ENCODE peak calls at places on chromosomes 7 and 10, in ten cellular contexts. Q, O, R, G, D, F, W, V, Z and N are unnamed samples. For H3K9me3 and H3K4me1, the result is how much of the 10 kb centered on the place peaks cover.

GRCh38 chr7:151634643-151635042 is 114.9 kb upstream of the RHEB start:
- DNase-seq in Q (no peak), G (no peak), D (no peak), W (no peak), Z (no peak), F (no peak), R (no peak), O (no peak), V (no peak), N (no peak)

GRCh38 chr7:142110098-142110497 is 1.4 kb upstream of the MGAM2 start:
- DNase-seq in D (no peak), G (no peak), F (no peak), O (no peak), W (no peak), V (no peak), Z (no peak), Q (no peak), R (no peak), N (no peak)

GRCh38 chr10:79984851-79985250 is 35.9 kb upstream of the SFTPD start:
- DNase-seq in W (no peak), R (no peak), Z (no peak), F (peak), G (no peak), O (no peak), Q (no peak), V (no peak), D (peak), N (no peak)

GRCh38 chr10:74394416-74394969 is 243.5 kb downstream of the ADK start:
- DNase-seq in V (no peak), D (no peak), O (no peak), R (no peak), W (no peak), F (no peak), G (no peak), Z (no peak), Q (no peak), N (no peak)

GRCh38 chr7:23247101-23247601 is 576 bp downstream of the GPNMB start:
- DNase-seq in O (no peak), Z (no peak), V (no peak), W (no peak), G (no peak), R (no peak), F (no peak), D (no peak), Q (no peak), N (no peak)

GRCh38 chr7:127021019-127021738 is 231.6 kb downstream of the GRM8 start:
- DNase-seq in W (no peak), R (no peak), D (no peak), G (no peak), Z (no peak), V (no peak), O (no peak), Q (no peak), F (no peak), N (no peak)

GRCh38 chr10:126586878-126587277 is 83.6 kb downstream of the C10orf90 start:
- DNase-seq in F (peak), W (no peak), Q (no peak), G (no peak), Z (no peak), O (no peak), V (no peak), D (no peak), R (no peak), N (no peak)

GRCh38 chr10:107498983-107499382 is 334.5 kb upstream of the SORCS1 start:
- DNase-seq in V (no peak), O (no peak), F (no peak), D (no peak), R (no peak), Q (no peak), W (no peak), Z (no peak), G (no peak), N (no peak)

GRCh38 chr7:17552952-17553351 is 254.5 kb downstream of the AHR start:
- DNase-seq in Z (no peak), G (no peak), F (peak), O (no peak), R (no peak), D (no peak), V (no peak), Q (no peak), W (no peak), N (no peak)

GRCh38 chr7:106138776-106139175 is 26.7 kb upstream of the SYPL1 start:
- DNase-seq in O (no peak), F (no peak), G (no peak), Q (no peak), D (no peak), R (no peak), W (no peak), V (no peak), Z (no peak), N (no peak)

GRCh38 chr7:17362439-17363095 is 64.1 kb downstream of the AHR start:
- DNase-seq in Z (no peak), O (no peak), W (no peak), V (no peak), Q (no peak), R (peak), D (no peak), G (no peak), F (no peak), N (no peak)

GRCh38 chr10:86526606-86527005 is 5.0 kb upstream of the WAPL start:
- DNase-seq in Q (no peak), W (no peak), V (no peak), Z (no peak), G (no peak), O (no peak), D (no peak), F (no peak), R (no peak), N (no peak)

GRCh38 chr10:45558406-45558805 is 114.2 kb downstream of the ZFAND4 start:
- DNase-seq in O (no peak), R (no peak), F (no peak), D (no peak), Z (no peak), V (no peak), W (no peak), Q (no peak), G (no peak), N (no peak)

GRCh38 chr7:6121141-6121540 is 90.0 kb downstream of the ANKRD61 start:
- DNase-seq in R (no peak), Z (no peak), Q (no peak), W (no peak), O (no peak), F (peak), D (no peak), G (no peak), V (no peak), N (no peak)

GRCh38 chr10:13184726-13185514 is 23.6 kb downstream of the MCM10 start:
- DNase-seq in W (no peak), Z (no peak), O (no peak), V (no peak), R (no peak), D (peak), G (no peak), Q (no peak), F (no peak), N (no peak)

GRCh38 chr7:130900471-130901076 is 166.6 kb upstream of the KLF14 start:
- DNase-seq in D (no peak), W (no peak), O (no peak), G (no peak), Z (no peak), Q (no peak), R (no peak), F (no peak), V (no peak), N (no peak)

GRCh38 chr7:15684834-15685233 is 1.6 kb downstream of the MEOX2 start:
- DNase-seq in W (no peak), O (peak), Q (no peak), V (no peak), D (no peak), F (no peak), R (no peak), G (peak), Z (no peak), N (no peak)

GRCh38 chr10:124132306-124132705 is 38.9 kb upstream of the CHST15 start:
- DNase-seq in Q (no peak), O (no peak), V (no peak), W (no peak), F (no peak), D (no peak), Z (no peak), R (no peak), G (no peak), N (no peak)

GRCh38 chr7:135300913-135301765 is 67.5 kb downstream of the STRA8 start:
- DNase-seq in W (no peak), O (no peak), Q (no peak), G (no peak), R (no peak), F (peak), Z (no peak), D (no peak), V (no peak), N (no peak)

GRCh38 chr10:112141297-112141696 is 42.3 kb downstream of the GPAM start:
- DNase-seq in F (no peak), D (no peak), V (no peak), G (no peak), Q (no peak), R (no peak), O (no peak), W (no peak), Z (no peak), N (no peak)

GRCh38 chr10:77756319-77757232 is 119.0 kb upstream of the KCNMA1 start:
- DNase-seq in R (peak), V (peak), W (no peak), Z (peak), G (no peak), F (peak), O (peak), D (no peak), Q (peak), N (peak)

GRCh38 chr10:44240766-44241165 is 144.1 kb downstream of the CXCL12 start:
- DNase-seq in G (no peak), R (peak), Q (no peak), Z (no peak), V (no peak), W (no peak), D (no peak), O (no peak), F (peak), N (no peak)

GRCh38 chr7:13282377-13282980 is 595.0 kb downstream of the ARL4A start:
- DNase-seq in G (no peak), Q (no peak), D (no peak), V (no peak), F (peak), R (peak), Z (no peak), O (peak), W (no peak), N (no peak)

GRCh38 chr7:82839555-82839954 is 323.1 kb downstream of the PCLO start:
- DNase-seq in F (no peak), V (no peak), Z (no peak), D (no peak), W (no peak), Q (peak), O (no peak), R (peak), G (no peak), N (peak)

GRCh38 chr7:129612112-129613015 is 844 bp downstream of the NRF1 start:
- DNase-seq in G (peak), R (peak), O (peak), Z (peak), W (peak), Q (no peak), F (peak), D (peak), V (peak), N (peak)

GRCh38 chr7:130917669-130918128 is 183.7 kb upstream of the KLF14 start:
- DNase-seq in O (no peak), V (no peak), D (no peak), G (no peak), R (no peak), F (peak), Q (no peak), Z (no peak), W (no peak), N (no peak)

DNA sequence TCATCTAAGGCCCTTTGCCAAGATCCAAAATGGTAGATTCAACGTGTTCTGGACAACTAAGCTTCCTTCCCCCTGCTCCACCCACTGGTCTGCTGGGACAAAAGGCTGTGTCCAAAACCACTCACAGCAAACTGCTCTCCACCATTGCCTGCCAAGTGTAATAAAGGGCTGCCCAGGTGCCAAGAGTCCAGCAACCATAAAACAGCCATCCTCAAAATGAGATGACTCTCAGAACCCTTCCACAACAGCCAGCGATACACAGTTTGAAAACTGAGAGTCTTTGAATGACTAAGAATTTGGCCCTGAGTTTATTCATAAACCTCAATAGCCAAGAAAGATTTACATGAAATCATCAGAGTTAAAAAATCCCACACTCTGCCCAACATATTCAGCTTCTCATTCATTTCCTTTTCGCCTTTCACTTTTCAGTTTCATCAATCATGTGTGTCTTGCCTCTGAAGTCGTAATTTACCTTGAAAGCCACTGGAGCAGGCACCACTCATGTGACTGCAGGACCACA is 658.1 kb upstream of the MGMT start:
- DNase-seq in W (no peak), R (no peak), V (no peak), O (no peak), G (no peak), Z (no peak), F (peak), Q (no peak), D (no peak), N (no peak)
- H3K9me3 ChIP-seq in W (under half), R (under half), V (under half), O (under half), G (under half), Z (under half), F (under half), Q (under half), D (under half), N (under half)

GRCh38 chr10:127887497-127888415 is 5.0 kb downstream of the CLRN3 start:
- DNase-seq in O (no peak), V (peak), D (peak), R (peak), G (no peak), Z (no peak), F (no peak), Q (no peak), W (no peak), N (no peak)

GRCh38 chr10:127892743-127893142 is at the start of gene CLRN3:
- DNase-seq in F (no peak), W (no peak), Z (no peak), Q (no peak), R (no peak), V (peak), D (no peak), G (no peak), O (no peak), N (no peak)

GRCh38 chr10:127890935-127891334 is 1.8 kb downstream of the CLRN3 start:
- DNase-seq in G (no peak), F (no peak), Z (no peak), O (no peak), V (no peak), R (no peak), D (peak), Q (no peak), W (no peak), N (no peak)

GRCh38 chr10:127888526-127889312 is 4.0 kb downstream of the CLRN3 start:
- DNase-seq in D (peak), O (no peak), Z (no peak), G (no peak), R (no peak), V (peak), Q (no peak), F (no peak), W (no peak), N (no peak)

GRCh38 chr10:127889605-127890195 is 3.0 kb downstream of the CLRN3 start:
- DNase-seq in Q (no peak), F (peak), D (peak), W (no peak), G (no peak), R (no peak), O (no peak), V (peak), Z (no peak), N (no peak)
- H3K4me3 ChIP-seq in Q (no peak), F (no peak), D (no peak), W (no peak), G (no peak), R (no peak), O (no peak), V (peak), Z (no peak), N (no peak)

DNA sequence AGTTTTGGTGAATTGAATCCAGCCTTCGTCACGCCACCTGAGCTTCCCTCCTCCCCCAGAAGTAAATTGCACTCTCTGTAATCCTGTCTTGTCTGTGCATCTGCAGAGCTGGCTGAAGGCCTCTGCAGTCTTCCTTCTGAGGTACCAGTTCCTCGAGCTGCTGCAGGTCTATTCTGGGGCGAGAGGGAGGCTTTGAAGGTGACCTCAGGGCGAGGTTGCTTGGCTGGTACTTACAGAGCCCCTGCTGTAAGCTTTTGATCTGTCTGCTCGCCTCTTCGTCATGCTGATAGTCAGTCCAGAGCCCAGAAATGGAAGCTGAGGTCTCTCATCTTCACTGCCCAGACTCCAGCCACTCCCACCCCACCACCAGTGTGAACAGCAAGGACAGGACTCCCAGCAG is 513.5 kb upstream of the FOXK1 start:
- DNase-seq in O (no peak), Q (no peak), F (no peak), D (no peak), W (no peak), G (no peak), R (no peak), Z (no peak), V (no peak), N (no peak)
- H3K4me1 ChIP-seq in O (under half), Q (under half), F (under half), D (under half), W (under half), G (under half), R (under half), Z (under half), V (under half), N (under half)

GRCh38 chr7:157786375-157787274 is 449.8 kb downstream of the DNAJB6 start:
- DNase-seq in F (no peak), W (no peak), Z (no peak), R (no peak), D (no peak), V (no peak), Q (no peak), O (no peak), G (no peak), N (no peak)

GRCh38 chr7:157784114-157784835 is 447.5 kb downstream of the DNAJB6 start:
- DNase-seq in R (no peak), D (no peak), V (no peak), O (peak), Q (no peak), W (no peak), F (peak), G (no peak), Z (no peak), N (no peak)

GRCh38 chr7:157785021-157785441 is 448.2 kb downstream of the DNAJB6 start:
- DNase-seq in Z (no peak), O (no peak), F (peak), D (no peak), G (no peak), Q (no peak), R (no peak), V (no peak), W (no peak), N (no peak)

GRCh38 chr7:157787275-157787701 is 450.5 kb downstream of the DNAJB6 start:
- DNase-seq in F (no peak), W (no peak), G (no peak), D (no peak), R (no peak), V (no peak), Q (no peak), O (no peak), Z (no peak), N (no peak)

GRCh38 chr7:157785486-157786186 is 448.8 kb downstream of the DNAJB6 start:
- DNase-seq in W (no peak), O (no peak), Q (no peak), D (no peak), F (no peak), R (no peak), Z (no peak), G (no peak), V (no peak), N (no peak)
- H3K9me3 ChIP-seq in W (under half), O (under half), Q (under half), D (under half), F (under half), R (under half), Z (under half), G (under half), V (under half), N (under half)

GRCh38 chr7:27179503-27180430 is 5.3 kb downstream of the HOXA11 start:
- DNase-seq in O (peak), F (peak), Q (no peak), R (peak), Z (peak), V (peak), G (peak), W (peak), D (peak), N (peak)

GRCh38 chr7:27178366-27178765 is 4.2 kb upstream of the HOXA10 start:
- DNase-seq in Q (no peak), W (no peak), F (no peak), Z (no peak), D (no peak), O (no peak), R (no peak), G (no peak), V (no peak), N (no peak)

GRCh38 chr7:27180431-27181175 is 4.4 kb downstream of the HOXA11 start:
- DNase-seq in W (no peak), R (no peak), G (peak), O (no peak), V (no peak), F (no peak), D (no peak), Z (no peak), Q (no peak), N (no peak)

GRCh38 chr7:27177795-27178320 is 3.7 kb upstream of the HOXA10 start:
- DNase-seq in O (no peak), F (no peak), Z (no peak), G (no peak), D (no peak), V (no peak), R (no peak), Q (no peak), W (no peak), N (no peak)

GRCh38 chr7:27179030-27179429 is 4.9 kb upstream of the HOXA10 start:
- DNase-seq in R (no peak), F (no peak), O (no peak), D (no peak), Q (no peak), Z (no peak), V (no peak), G (no peak), W (no peak), N (no peak)
- H3K4me3 ChIP-seq in R (no peak), F (no peak), O (no peak), D (no peak), Q (no peak), Z (peak), V (peak), G (no peak), W (no peak), N (no peak)

GRCh38 chr10:114502071-114502470 is 97.8 kb upstream of the AFAP1L2 start:
- DNase-seq in R (no peak), V (no peak), D (no peak), F (no peak), Q (no peak), W (no peak), G (no peak), Z (no peak), O (no peak), N (no peak)
- H3K4me1 ChIP-seq in R (under half), V (under half), D (under half), F (under half), Q (under half), W (half or more), G (half or more), Z (under half), O (under half), N (under half)

GRCh38 chr10:133011883-133012282 is 69.5 kb upstream of the CFAP46 start:
- DNase-seq in Q (no peak), V (no peak), D (no peak), Z (no peak), O (no peak), G (peak), R (no peak), F (no peak), W (no peak), N (no peak)
- H3K9me3 ChIP-seq in Q (under half), V (under half), D (under half), Z (under half), O (under half), G (under half), R (under half), F (under half), W (under half), N (under half)